ENCODE peak calls at places on chromosome 19, in nine cellular contexts. K is MM.1S, T is astrocyte, C is bronchial epithelial cell, X is ovary, A is right lobe of liver, F is retinal pigment epithelial cell, G is adrenal gland, D is esophagus squamous epithelium. L is an unnamed sample.

GRCh38 chr19:21850636-21851255 is 14.8 kb upstream of the ZNF43 start:
- DNase-seq in X (no peak), C (no peak), K (no peak), D (no peak), A (no peak), G (no peak), F (no peak), T (no peak), L (no peak)

GRCh38 chr19:8323781-8324185 is 2.5 kb downstream of the RPS28 start:
- DNase-seq in A (no peak), D (no peak), T (no peak), X (no peak), G (no peak), F (no peak), K (no peak), C (no peak), L (peak; percentile 46)

GRCh38 chr19:13094771-13095392 is 7.8 kb downstream of the LYL1 start:
- DNase-seq in K (no peak), G (no peak), A (no peak), X (no peak), F (no peak), T (no peak), D (no peak), C (no peak), L (no peak)

GRCh38 chr19:13960863-13961784 is 8.8 kb downstream of the DCAF15 start:
- DNase-seq in T (no peak), A (no peak), D (no peak), K (no peak), F (no peak), G (no peak), X (no peak), C (no peak), L (no peak)

GRCh38 chr19:8192227-8192820 is 16.8 kb upstream of the CERS4 start:
- DNase-seq in X (no peak), K (no peak), G (no peak), F (no peak), A (no peak), T (no peak), C (no peak), D (no peak), L (peak; percentile 30)

GRCh38 chr19:4181053-4181508 is 1.3 kb downstream of the SIRT6 start:
- DNase-seq in A (no peak), D (no peak), K (no peak), T (no peak), F (no peak), G (no peak), X (no peak), C (no peak), L (no peak)

GRCh38 chr19:30070198-30070969 is 128.3 kb downstream of the URI1 start:
- DNase-seq in T (no peak), G (no peak), X (no peak), F (no peak), D (no peak), C (no peak), A (peak; percentile 42), K (no peak), L (no peak)

GRCh38 chr19:1254081-1254527 is 5.7 kb downstream of the MIDN start:
- DNase-seq in C (no peak), K (no peak), G (peak; percentile 85), A (no peak), D (no peak), F (no peak), T (no peak), X (no peak), L (no peak)

GRCh38 chr19:6806488-6806887 is 34.0 kb downstream of the VAV1 start:
- DNase-seq in D (no peak), T (no peak), G (no peak), F (no peak), X (no peak), C (no peak), K (no peak), A (no peak), L (no peak)

GRCh38 chr19:30667746-30668145 is 295.6 kb downstream of the ZNF536 start:
- DNase-seq in A (no peak), F (no peak), X (no peak), D (no peak), G (no peak), K (no peak), C (no peak), T (no peak), L (no peak)

GRCh38 chr19:1340681-1341469 is 42.8 kb upstream of the NDUFS7 start:
- DNase-seq in D (no peak), K (no peak), F (no peak), C (no peak), A (no peak), T (no peak), X (no peak), G (no peak), L (no peak)

GRCh38 chr19:46297700-46298476 is 1.0 kb downstream of the HIF3A start:
- DNase-seq in C (no peak), F (no peak), G (peak; percentile 59), T (no peak), D (no peak), X (peak; percentile 80), K (no peak), A (peak; percentile 59), L (no peak)

GRCh38 chr19:40701758-40702157 is 11.3 kb upstream of the NUMBL start:
- DNase-seq in A (no peak), F (no peak), K (no peak), X (no peak), C (no peak), D (no peak), G (no peak), T (no peak), L (no peak)

GRCh38 chr19:40700083-40700482 is 9.6 kb upstream of the NUMBL start:
- DNase-seq in K (no peak), C (no peak), T (no peak), A (no peak), X (no peak), F (no peak), D (no peak), G (no peak), L (no peak)

GRCh38 chr19:40704491-40705361 is 12.0 kb downstream of the COQ8B start:
- DNase-seq in F (no peak), A (no peak), G (no peak), D (no peak), T (no peak), K (no peak), C (no peak), X (no peak), L (no peak)

GRCh38 chr19:40703029-40703755 is 12.7 kb upstream of the NUMBL start:
- DNase-seq in T (no peak), A (no peak), F (no peak), K (no peak), G (no peak), D (no peak), X (no peak), C (no peak), L (no peak)

DNA sequence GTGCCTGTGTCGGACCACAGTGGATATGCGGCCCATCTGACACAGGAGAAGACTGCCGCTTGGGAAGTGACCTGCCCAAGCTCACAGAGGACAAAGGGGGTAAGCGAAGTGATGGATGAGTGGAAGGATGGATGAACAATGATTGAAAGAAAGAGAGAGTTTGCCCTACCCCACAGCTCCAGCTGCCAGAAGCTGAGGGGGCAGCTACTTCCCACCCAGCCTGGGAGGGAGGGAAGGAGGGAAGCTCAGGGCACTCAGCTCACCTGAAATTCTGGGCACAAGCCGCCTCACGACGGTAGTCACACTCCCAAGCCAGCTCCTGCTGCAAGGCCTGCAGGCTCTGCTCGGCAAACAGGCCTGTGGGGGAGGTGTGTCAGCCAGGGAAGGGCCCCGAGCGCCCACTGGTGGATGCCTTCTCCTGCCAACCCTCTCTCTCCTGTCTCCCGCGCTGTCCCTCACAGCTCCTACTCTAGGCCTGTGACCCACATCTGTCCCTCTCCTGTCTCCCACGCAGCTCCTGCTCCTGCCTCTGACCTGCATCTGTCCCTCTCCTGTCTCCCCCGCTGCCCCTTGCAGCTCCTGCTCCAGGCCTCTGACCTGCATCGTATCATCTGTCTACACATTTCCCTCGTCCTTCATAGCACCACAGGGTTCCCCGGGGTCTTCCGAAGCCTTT is 12.0 kb upstream of the NUMBL start:
- DNase-seq in K (no peak), F (no peak), D (no peak), A (no peak), T (no peak), X (no peak), C (peak; percentile 31), G (no peak), L (no peak)
- TF ChIP-seq CTCF in K (no peak), F (peak; percentile 67), D (peak; percentile 25), A (no peak), T (peak; percentile 14), X (no peak), C (peak; percentile 91), G (no peak), L (no peak)

GRCh38 chr19:41328157-41328817 is 18.3 kb downstream of the CCDC97 start:
- DNase-seq in D (no peak), T (no peak), K (peak; percentile 36), A (no peak), F (no peak), C (peak; percentile 52), X (no peak), G (peak; percentile 22), L (peak; percentile 43)
- H3K4me3 ChIP-seq in D (no peak overlapping the region), T (no peak overlapping the region), K (peak overlapping the region; percentile 60), A (no peak overlapping the region), F (no peak overlapping the region), C (no peak overlapping the region), X (no peak overlapping the region), G (no peak overlapping the region), L (peak overlapping the region; percentile 62)

GRCh38 chr19:55452381-55453325 is 8.8 kb downstream of the ISOC2 start:
- DNase-seq in D (no peak), T (peak; percentile 59), A (no peak), G (peak; percentile 88), X (peak; percentile 80), K (no peak), C (peak; percentile 31), F (no peak), L (peak; percentile 31)
- TF ChIP-seq CTCF in D (no peak), T (no peak), A (no peak), G (no peak), X (no peak), K (no peak), C (no peak), F (no peak), L (no peak)

GRCh38 chr19:16316506-16316882 is 8.1 kb upstream of the KLF2 start:
- DNase-seq in T (no peak), A (no peak), G (no peak), F (no peak), D (no peak), K (no peak), C (no peak), X (no peak), L (no peak)
- H3K4me3 ChIP-seq in T (no peak overlapping the region), A (no peak overlapping the region), G (no peak overlapping the region), F (no peak overlapping the region), D (no peak overlapping the region), K (no peak overlapping the region), C (no peak overlapping the region), X (no peak overlapping the region), L (no peak overlapping the region)

L was measured in GM12865.